ENCODE peak calls at places on chromosome 5, in ten cellular contexts. M, D, Z, B, G, X, I, K, T and N are unnamed samples.

GRCh38 chr5:13553896-13554295 is 390.6 kb downstream of the DNAH5 start:
- DNase-seq in D (no peak), X (no peak), B (no peak), I (no peak), T (peak; percentile 80), G (no peak), K (no peak), M (no peak), Z (no peak), N (peak; percentile 36)

GRCh38 chr5:116990010-116990409 is 415.4 kb upstream of the SEMA6A start:
- DNase-seq in Z (no peak), B (no peak), G (no peak), D (no peak), I (no peak), T (no peak), K (peak; percentile 22), X (no peak), M (no peak), N (no peak)

GRCh38 chr5:180718810-180719453 is 20.9 kb downstream of the OR2Y1 start:
- DNase-seq in M (no peak), G (no peak), X (peak; percentile 4), Z (peak; percentile 62), D (peak; percentile 29), T (peak; percentile 42), I (peak; percentile 60), B (peak; percentile 49), K (peak; percentile 1), N (peak; percentile 50)

GRCh38 chr5:103305829-103306228 is 47.3 kb downstream of the MACIR start:
- DNase-seq in G (no peak), X (no peak), T (no peak), K (no peak), B (no peak), Z (no peak), M (no peak), D (no peak), I (no peak), N (peak; percentile 2)

GRCh38 chr5:38292228-38292627 is 33.9 kb downstream of the EGFLAM start:
- DNase-seq in G (no peak), D (no peak), X (no peak), B (no peak), M (no peak), K (no peak), T (no peak), Z (no peak), I (no peak), N (no peak)

GRCh38 chr5:144421411-144421810 is 250.7 kb downstream of the KCTD16 start:
- DNase-seq in M (no peak), B (no peak), D (no peak), X (no peak), G (no peak), K (no peak), Z (no peak), T (no peak), I (no peak), N (no peak)

GRCh38 chr5:130222638-130223037 is 318.4 kb downstream of the CHSY3 start:
- DNase-seq in G (no peak), T (no peak), B (no peak), X (no peak), M (no peak), D (no peak), Z (peak; percentile 80), I (no peak), K (no peak), N (peak; percentile 9)

GRCh38 chr5:159746707-159747106 is 169.6 kb upstream of the ADRA1B start:
- DNase-seq in X (no peak), G (no peak), B (no peak), M (no peak), K (no peak), D (no peak), Z (no peak), T (no peak), I (no peak), N (no peak)

GRCh38 chr5:178525906-178526732 is 64.1 kb downstream of the COL23A1 start:
- DNase-seq in I (no peak), K (no peak), G (no peak), Z (no peak), X (no peak), B (no peak), D (no peak), T (no peak), M (no peak), N (no peak)

GRCh38 chr5:67677422-67677970 is 480.9 kb upstream of the CD180 start:
- DNase-seq in G (no peak), X (no peak), M (no peak), D (no peak), T (no peak), B (no peak), Z (no peak), K (no peak), I (no peak), N (no peak)

GRCh38 chr5:1730487-1730847 is 69.2 kb downstream of the MRPL36 start:
- DNase-seq in G (no peak), I (no peak), X (no peak), T (no peak), M (no peak), D (peak; percentile 3), B (no peak), Z (no peak), K (no peak), N (no peak)

GRCh38 chr5:6598351-6598900 is 34.4 kb downstream of the NSUN2 start:
- DNase-seq in G (no peak), I (no peak), B (no peak), D (no peak), T (no peak), Z (no peak), K (no peak), X (no peak), M (no peak), N (no peak)

GRCh38 chr5:135135530-135136201 is 101.6 kb upstream of the PITX1 start:
- DNase-seq in K (no peak), D (no peak), B (no peak), X (no peak), Z (no peak), M (no peak), T (no peak), I (no peak), G (peak; percentile 44), N (peak; percentile 60)

GRCh38 chr5:59673438-59674058 is 220.0 kb downstream of the PDE4D start:
- DNase-seq in I (no peak), X (no peak), D (no peak), B (peak; percentile 24), G (no peak), M (no peak), T (peak; percentile 31), K (no peak), Z (peak; percentile 79), N (peak; percentile 73)

GRCh38 chr5:167624053-167624452 is 667.4 kb upstream of the WWC1 start:
- DNase-seq in X (no peak), Z (no peak), D (no peak), I (no peak), M (no peak), T (no peak), K (no peak), G (no peak), B (no peak), N (no peak)

GRCh38 chr5:93601433-93602175 is 18.6 kb downstream of the NR2F1 start:
- DNase-seq in D (no peak), M (no peak), K (no peak), Z (peak; percentile 90), X (no peak), I (no peak), G (no peak), T (no peak), B (no peak), N (no peak)

GRCh38 chr5:39452846-39453245 is 28.1 kb upstream of the DAB2 start:
- DNase-seq in D (no peak), B (no peak), Z (peak; percentile 74), G (no peak), M (no peak), I (no peak), K (no peak), T (no peak), X (no peak), N (no peak)

GRCh38 chr5:139711852-139712171 is 63.7 kb downstream of the CXXC5 start:
- DNase-seq in D (no peak), B (no peak), K (peak; percentile 51), M (no peak), T (no peak), X (no peak), I (no peak), Z (no peak), G (no peak), N (no peak)